ENCODE peak calls at places on chromosomes 6 and 20, in nine cellular contexts. Y, T, A, E, H, P, O, N and M are unnamed samples.
A peak's percentile ranks its signal among the peaks of the same experiment; 100 is the strongest.

GRCh38 chr6:37653933-37654565 is 43.6 kb downstream of the MDGA1 start:
- DNase-seq in P (no peak), T (no peak), E (no peak), A (no peak), H (peak; percentile 43), N (no peak), O (no peak), Y (no peak), M (peak; percentile 34)

GRCh38 chr6:44004136-44004535 is 123.1 kb downstream of the MRPL14 start:
- DNase-seq in T (no peak), H (no peak), A (peak; percentile 22), O (no peak), E (no peak), P (no peak), Y (no peak), N (no peak), M (no peak)

GRCh38 chr6:167861424-167861823 is 34.7 kb downstream of the AFDN start:
- DNase-seq in O (no peak), A (no peak), E (no peak), Y (no peak), N (no peak), H (no peak), T (no peak), P (no peak), M (no peak)

GRCh38 chr20:50746138-50746940 is 15.0 kb downstream of the PARD6B start:
- DNase-seq in E (no peak), H (no peak), N (no peak), T (no peak), P (no peak), O (no peak), A (no peak), Y (no peak), M (no peak)

GRCh38 chr6:53513519-53513966 is 31.4 kb downstream of the GCLC start:
- DNase-seq in P (no peak), T (no peak), Y (no peak), N (no peak), H (no peak), O (no peak), A (no peak), E (no peak), M (no peak)

GRCh38 chr20:3203315-3204123 is 963 bp downstream of the DDRGK1 start:
- DNase-seq in Y (no peak), N (peak; percentile 19), E (no peak), P (no peak), T (peak; percentile 30), O (no peak), H (no peak), A (peak; percentile 56), M (peak; percentile 59)

GRCh38 chr20:17680836-17681740 is 954 bp downstream of the RRBP1 start:
- DNase-seq in H (peak; percentile 95), E (peak; percentile 95), P (peak; percentile 87), T (peak; percentile 91), O (no peak), Y (peak; percentile 88), A (peak; percentile 88), N (peak; percentile 71), M (peak; percentile 82)

GRCh38 chr6:26224940-26225847 is 138.0 kb downstream of the HFE start:
- DNase-seq in A (no peak), P (no peak), O (peak; percentile 91), N (no peak), T (peak; percentile 90), E (no peak), Y (no peak), H (no peak), M (no peak)

GRCh38 chr6:89602136-89602535 is 36.4 kb downstream of the LYRM2 start:
- DNase-seq in N (no peak), O (no peak), A (no peak), T (no peak), E (no peak), H (no peak), P (no peak), Y (no peak), M (no peak)

DNA sequence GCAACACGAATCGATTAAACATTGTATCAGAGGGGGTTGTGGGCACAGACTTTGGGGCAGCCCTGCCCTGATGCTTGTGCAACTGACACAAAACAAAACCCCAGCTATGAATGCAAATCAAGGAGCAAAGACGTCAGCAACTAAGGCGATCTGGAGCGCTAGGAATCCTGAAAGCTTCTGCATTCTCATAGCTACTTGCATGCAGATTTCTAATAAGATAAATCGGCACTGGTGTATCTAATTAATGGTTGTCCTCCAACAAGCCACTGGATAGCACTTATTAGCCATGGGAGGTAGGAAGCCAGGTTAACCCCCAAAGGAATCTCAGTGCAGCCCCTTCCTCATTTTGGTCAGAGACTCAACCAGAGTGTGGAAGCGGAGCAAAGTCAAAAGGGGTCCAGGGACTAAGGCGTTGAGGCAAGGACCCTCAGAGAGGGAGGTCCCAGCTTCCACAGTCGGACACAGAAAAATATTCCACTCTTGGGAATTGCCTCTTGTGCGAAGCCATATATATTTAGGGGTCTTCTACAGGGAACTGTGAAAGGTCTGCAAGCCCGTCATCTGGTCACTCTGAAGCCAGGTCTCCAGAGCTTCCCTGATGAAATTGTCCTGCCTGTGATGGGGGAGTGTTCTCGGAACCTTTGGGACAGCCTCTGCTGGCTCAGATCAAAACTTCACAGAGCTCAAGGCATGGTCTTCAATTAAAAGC is 160.9 kb downstream of the TBXT start:
- DNase-seq in T (peak; percentile 41), P (no peak), O (no peak), A (no peak), H (no peak), Y (no peak), E (no peak), N (no peak), M (no peak)
- H3K4me3 ChIP-seq in T (peak overlapping the region; percentile 43), P (peak overlapping the region; percentile 71), O (peak overlapping the region; percentile 25), A (peak overlapping the region; percentile 49), H (peak overlapping the region; percentile 29), Y (peak overlapping the region; percentile 58), E (peak overlapping the region; percentile 53), N (no peak overlapping the region), M (no peak overlapping the region)

DNA sequence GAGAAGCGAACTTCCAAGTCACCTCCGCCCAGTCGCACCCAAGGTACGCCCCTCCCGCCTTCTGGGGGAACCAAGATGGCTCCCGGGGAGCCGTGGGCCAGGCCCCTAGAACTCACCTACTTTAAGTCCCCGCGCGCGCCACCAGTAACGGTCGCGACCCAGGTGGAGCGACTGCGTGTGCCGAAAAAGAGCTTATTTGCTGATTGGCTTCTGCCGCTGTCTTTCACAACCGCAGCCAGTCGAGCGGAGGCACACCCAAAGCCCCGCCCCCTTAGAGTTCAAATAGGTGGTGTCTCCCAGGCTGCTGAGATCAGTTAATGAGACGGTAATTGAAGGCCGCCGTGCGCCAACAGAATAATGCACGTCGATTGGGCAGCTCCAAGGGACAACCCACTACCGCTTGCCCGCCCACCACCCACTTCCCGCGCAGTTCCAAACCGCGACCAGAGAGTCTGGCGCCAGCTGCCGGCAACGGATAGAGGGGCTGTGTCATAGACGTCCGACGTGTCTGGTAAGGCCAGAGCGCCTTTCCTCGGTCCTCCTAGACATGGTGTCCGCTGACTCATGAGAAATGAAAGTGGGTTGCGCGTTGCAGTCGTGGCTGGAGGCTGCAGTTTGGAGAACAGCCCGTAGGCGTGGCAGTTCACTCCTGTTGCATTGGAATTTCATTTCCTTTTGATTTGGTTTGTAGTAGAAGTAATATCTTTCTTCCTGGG is at the start of gene MDC1:
- DNase-seq in O (peak; percentile 99), N (peak; percentile 99), P (peak; percentile 100), E (peak; percentile 100), T (peak; percentile 100), A (peak; percentile 99), H (peak; percentile 84), Y (peak; percentile 100), M (peak; percentile 99)
- TF ChIP-seq CTCF in O (peak; percentile 40), N (peak; percentile 33), P (no peak), E (peak; percentile 21), T (peak; percentile 34), A (peak; percentile 37), H (no peak), Y (peak; percentile 41), M (no peak)

DNA sequence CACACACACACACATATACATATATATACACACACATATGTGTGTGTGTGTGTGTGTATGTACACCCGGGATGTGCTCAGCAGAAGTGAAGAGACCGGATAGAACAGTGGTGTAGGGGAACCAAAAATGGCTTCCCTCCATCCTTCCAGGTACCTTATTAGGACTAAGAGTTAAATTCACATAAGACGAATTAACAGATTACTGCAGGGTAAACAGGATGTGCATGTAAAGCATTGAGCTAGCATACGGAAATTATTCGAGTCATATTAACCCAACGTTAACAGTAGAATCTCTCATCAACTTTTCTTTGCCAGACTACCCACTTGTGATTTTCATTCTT is 658 bp downstream of the CSTF1 start:
- DNase-seq in Y (no peak), O (no peak), A (no peak), P (no peak), H (no peak), T (no peak), E (no peak), N (no peak), M (no peak)
- H3K4me3 ChIP-seq in Y (peak overlapping the region; percentile 90), O (peak overlapping the region; percentile 87), A (peak overlapping the region; percentile 98), P (peak overlapping the region; percentile 71), H (peak overlapping the region; percentile 85), T (peak overlapping the region; percentile 73), E (peak overlapping the region; percentile 100), N (peak overlapping the region; percentile 76), M (peak overlapping the region; percentile 87)

GRCh38 chr20:57268399-57269076 is 2.1 kb upstream of the BMP7 start:
- DNase-seq in Y (no peak), E (peak; percentile 8), H (no peak), T (no peak), O (no peak), A (no peak), N (no peak), P (no peak), M (no peak)

GRCh38 chr20:57269148-57269984 is 2.9 kb upstream of the BMP7 start:
- DNase-seq in T (no peak), O (no peak), H (no peak), E (no peak), A (no peak), Y (no peak), N (no peak), P (no peak), M (no peak)

GRCh38 chr20:57265649-57266250 is 691 bp downstream of the BMP7 start:
- DNase-seq in N (no peak), A (peak; percentile 56), O (no peak), H (no peak), E (peak; percentile 49), T (peak; percentile 36), Y (no peak), P (no peak), M (no peak)

GRCh38 chr20:57266251-57267157 is at the start of gene BMP7:
- DNase-seq in A (peak; percentile 49), H (no peak), O (no peak), N (no peak), P (no peak), T (peak; percentile 80), E (peak; percentile 66), Y (no peak), M (no peak)

DNA sequence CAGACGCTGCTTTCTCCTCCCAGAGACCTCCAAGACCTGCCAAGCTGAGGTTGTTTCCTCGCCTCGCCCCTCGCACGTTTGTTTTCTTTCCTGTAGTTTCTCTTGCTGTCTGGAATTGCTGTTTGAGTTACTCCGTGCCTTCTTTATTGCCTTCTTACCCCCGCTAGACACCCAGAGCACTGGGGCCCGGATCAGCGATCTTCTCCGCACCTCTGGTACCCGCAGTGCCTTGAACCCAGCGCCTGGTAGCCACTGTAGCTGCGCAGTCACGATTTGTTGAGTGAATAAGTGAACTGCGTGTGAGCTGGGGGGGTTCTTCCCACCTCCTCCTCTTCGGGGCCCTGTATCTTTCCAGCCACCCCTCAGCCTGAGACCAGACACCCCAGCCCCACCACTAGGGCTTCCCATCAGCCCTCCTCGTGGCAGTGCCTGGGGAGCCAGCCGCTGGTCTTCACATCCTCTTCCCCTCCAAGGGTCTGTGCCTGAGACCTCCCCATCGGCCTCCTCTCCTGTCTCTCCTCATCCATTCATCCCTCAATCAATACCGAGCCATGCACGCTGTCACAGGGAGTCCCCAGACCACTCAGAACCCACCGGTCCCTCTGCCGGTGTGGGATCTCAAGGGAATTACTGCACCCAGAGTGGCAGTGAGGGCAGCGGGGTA is 849 bp upstream of the BMP7 start:
- DNase-seq in P (no peak), A (no peak), O (no peak), E (no peak), H (no peak), T (peak; percentile 22), N (no peak), Y (no peak), M (no peak)
- TF ChIP-seq CTCF in P (no peak), A (no peak), O (no peak), E (no peak), H (no peak), T (no peak), N (no peak), Y (no peak), M (no peak)